ENCODE peak calls at places on chromosomes 1 and 21, in five cellular contexts. A is Karpas-422; S is right cardiac atrium; J is CD8-positive, alpha-beta memory T cell; T is left lung. O is an unnamed sample.

GRCh38 chr1:165641276-165641987 is 10.4 kb downstream of the MGST3 start:
- DNase-seq in A (no peak), S (no peak), J (no peak), T (no peak), O (no peak)

GRCh38 chr1:155182052-155182550 is 8.5 kb downstream of the TRIM46 start:
- DNase-seq in A (no peak), S (no peak), J (no peak), T (peak; percentile 32), O (no peak)

GRCh38 chr1:245330951-245331350 is 176.2 kb downstream of the KIF26B start:
- DNase-seq in A (no peak), S (no peak), J (no peak), T (no peak), O (no peak)

GRCh38 chr1:66571789-66572188 is 37.8 kb downstream of the SGIP1 start:
- DNase-seq in A (no peak), S (no peak), J (no peak), T (no peak), O (no peak)

GRCh38 chr1:94608142-94608851 is 66.7 kb upstream of the F3 start:
- DNase-seq in A (no peak), S (no peak), J (no peak), T (no peak), O (no peak)

GRCh38 chr1:27145934-27146354 is 9.0 kb downstream of the SLC9A1 start:
- DNase-seq in A (no peak), S (no peak), J (no peak), T (no peak), O (peak; percentile 73)

GRCh38 chr1:162230096-162230495 is 146.6 kb downstream of the SPATA46 start:
- DNase-seq in A (no peak), S (peak; percentile 58), J (no peak), T (no peak), O (no peak)

GRCh38 chr1:56139786-56140185 is 439.6 kb downstream of the PLPP3 start:
- DNase-seq in A (no peak), S (no peak), J (no peak), T (no peak), O (no peak)

GRCh38 chr21:25891596-25891995 is 156.8 kb downstream of the GABPA start:
- DNase-seq in A (no peak), S (no peak), J (no peak), T (no peak), O (no peak)

GRCh38 chr1:88683516-88683847 is 591 bp upstream of the PKN2 start:
- DNase-seq in A (peak; percentile 73), S (peak; percentile 78), J (no peak), T (peak; percentile 51), O (no peak)

GRCh38 chr1:206471415-206471801 is 1.1 kb downstream of the IKBKE start:
- DNase-seq in A (no peak), S (no peak), J (no peak), T (no peak), O (no peak)

GRCh38 chr1:240706150-240706904 is 94.4 kb upstream of the GREM2 start:
- DNase-seq in A (no peak), S (no peak), J (no peak), T (no peak), O (no peak)

GRCh38 chr1:4587721-4588120 is 66.7 kb upstream of the AJAP1 start:
- DNase-seq in A (no peak), S (no peak), J (no peak), T (no peak), O (no peak)

GRCh38 chr21:16116798-16117197 is 387.0 kb downstream of the USP25 start:
- DNase-seq in A (no peak), S (no peak), J (no peak), T (no peak), O (no peak)

GRCh38 chr1:117609471-117609911 is 3.6 kb downstream of the TENT5C start:
- DNase-seq in A (no peak), S (peak; percentile 85), J (no peak), T (no peak), O (no peak)

DNA sequence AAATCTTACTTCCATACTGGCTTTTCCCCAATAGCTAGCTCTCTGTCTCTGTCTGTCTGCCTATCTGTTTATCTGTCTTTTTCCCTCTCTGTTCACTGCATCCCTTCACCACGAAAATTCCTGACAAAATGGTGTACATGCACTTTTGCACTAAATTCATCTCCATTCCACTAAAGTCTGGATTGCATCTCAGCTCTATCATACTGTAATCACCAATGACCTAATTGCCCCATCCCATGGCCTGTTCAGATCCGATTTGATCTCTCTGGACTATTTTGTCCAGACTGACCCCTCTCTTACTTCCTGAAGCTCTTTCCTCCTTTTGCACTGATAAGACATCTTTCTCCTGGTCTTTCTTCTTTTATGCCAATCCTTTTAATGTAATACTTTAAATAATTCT is 112.5 kb upstream of the USH2A start:
- DNase-seq in A (no peak), S (no peak), J (no peak), T (no peak), O (no peak)
- H3K27ac ChIP-seq in A (no peak overlapping the region), S (no peak overlapping the region), J (no peak overlapping the region), T (no peak overlapping the region), O (no peak overlapping the region)

DNA sequence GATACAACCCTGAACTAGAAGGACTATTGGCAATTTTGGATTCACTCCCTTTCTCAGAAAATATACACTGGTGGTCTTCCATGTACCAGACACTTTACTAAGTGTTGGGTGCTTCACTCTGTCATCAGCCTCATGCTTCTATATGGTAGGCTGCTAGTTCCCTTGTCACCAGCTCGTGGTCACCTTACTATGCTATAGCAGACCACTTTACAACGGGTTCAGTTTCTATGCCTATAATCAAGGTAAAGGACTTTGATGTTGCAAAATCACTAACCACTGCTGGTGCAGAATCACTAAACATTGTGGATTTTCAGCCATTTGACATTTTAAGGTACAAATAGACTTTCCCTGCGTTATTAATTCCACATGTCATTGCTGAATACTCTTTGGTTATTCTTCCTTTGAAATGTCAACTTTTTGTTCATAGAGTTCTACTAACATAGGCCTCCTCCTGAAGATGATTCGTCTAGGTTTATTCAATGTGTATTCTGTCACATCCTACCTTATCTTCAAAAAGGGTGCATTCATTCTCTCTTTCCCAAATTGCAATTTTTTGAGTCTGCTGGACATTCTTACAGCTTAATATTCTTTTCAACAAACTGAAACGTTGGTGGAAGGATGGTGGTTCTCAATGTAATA is 78.3 kb downstream of the LRRC8C start:
- DNase-seq in A (no peak), S (no peak), J (no peak), T (no peak), O (no peak)
- H3K27ac ChIP-seq in A (no peak overlapping the region), S (no peak overlapping the region), J (no peak overlapping the region), T (no peak overlapping the region), O (no peak overlapping the region)

DNA sequence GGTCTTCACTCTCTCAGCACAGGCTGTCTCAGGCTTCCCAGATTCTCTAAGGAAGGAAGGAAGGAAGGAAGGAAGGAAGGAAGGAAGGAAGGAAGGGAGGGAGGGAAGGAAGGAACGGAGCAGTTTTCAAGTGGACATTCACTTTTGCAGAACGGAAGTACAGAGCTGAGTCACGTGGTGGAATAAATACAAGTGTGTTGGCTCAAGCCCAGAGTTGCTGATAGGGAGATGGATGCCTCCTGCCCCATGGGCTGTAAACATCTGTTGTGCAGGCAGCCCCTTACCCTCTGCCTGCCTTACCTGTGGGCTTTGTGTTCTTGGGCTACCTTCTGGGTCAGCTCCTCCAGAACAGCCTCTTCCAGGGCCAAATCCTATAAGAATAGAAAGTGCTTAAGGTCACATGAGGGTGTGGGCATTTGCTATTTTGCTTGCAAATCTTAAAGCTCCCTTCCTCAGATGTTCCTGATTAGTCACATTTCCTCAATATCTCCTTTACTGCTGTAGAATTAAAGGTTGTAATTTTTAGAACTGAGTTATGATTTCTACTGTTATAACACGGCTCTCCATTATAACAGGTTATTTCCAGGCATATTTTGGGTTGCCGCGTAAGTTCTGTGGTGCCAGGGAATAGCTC is 121.7 kb downstream of the SMYD2 start:
- DNase-seq in A (no peak), S (no peak), J (no peak), T (no peak), O (no peak)
- H3K27ac ChIP-seq in A (no peak overlapping the region), S (no peak overlapping the region), J (no peak overlapping the region), T (no peak overlapping the region), O (no peak overlapping the region)

DNA sequence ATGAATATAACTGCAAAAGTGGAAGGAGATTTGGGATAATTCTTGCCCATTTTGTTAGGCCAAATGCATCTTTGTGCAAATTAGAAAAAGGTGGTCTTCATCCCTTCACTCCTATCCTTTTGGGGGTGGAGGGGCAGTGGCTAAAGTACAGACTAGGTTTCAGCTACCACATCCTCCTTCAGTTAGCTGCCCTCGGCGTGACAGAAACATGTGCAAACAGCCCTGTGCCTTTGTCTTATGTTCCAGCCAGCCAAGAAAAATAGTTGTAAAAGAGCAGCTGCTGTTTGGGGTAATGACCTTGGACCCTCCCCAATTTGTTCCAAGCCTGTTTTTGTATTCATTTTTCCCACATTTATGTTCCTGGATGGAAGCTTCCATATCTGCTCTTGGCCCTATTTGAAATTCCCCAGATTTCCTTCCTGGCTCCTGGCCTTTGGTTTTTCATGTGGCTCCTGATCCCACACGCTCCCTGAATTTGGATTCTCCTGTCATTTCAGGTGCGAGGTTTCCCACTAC is 8.3 kb upstream of the LGALS8 start:
- DNase-seq in A (no peak), S (no peak), J (no peak), T (no peak), O (no peak)
- H3K27ac ChIP-seq in A (no peak overlapping the region), S (no peak overlapping the region), J (no peak overlapping the region), T (no peak overlapping the region), O (peak overlapping the region; percentile 93)

GRCh38 chr1:109926662-109927300 is 16.1 kb downstream of the CSF1 start:
- DNase-seq in A (no peak), S (no peak), J (no peak), T (no peak), O (no peak)
- H3K27ac ChIP-seq in A (no peak overlapping the region), S (peak overlapping the region; percentile 65), J (no peak overlapping the region), T (no peak overlapping the region), O (peak overlapping the region; percentile 2)

GRCh38 chr1:166703726-166704220 is 135.5 kb upstream of the POGK start:
- DNase-seq in A (no peak), S (no peak), J (no peak), T (no peak), O (no peak)

GRCh38 chr1:166703141-166703540 is 136.1 kb upstream of the POGK start:
- DNase-seq in A (no peak), S (peak; percentile 17), J (no peak), T (no peak), O (no peak)

GRCh38 chr1:166700696-166701095 is 138.6 kb upstream of the POGK start:
- DNase-seq in A (no peak), S (no peak), J (no peak), T (no peak), O (no peak)

GRCh38 chr1:166699613-166700012 is 139.7 kb upstream of the POGK start:
- DNase-seq in A (no peak), S (no peak), J (no peak), T (no peak), O (no peak)

DNA sequence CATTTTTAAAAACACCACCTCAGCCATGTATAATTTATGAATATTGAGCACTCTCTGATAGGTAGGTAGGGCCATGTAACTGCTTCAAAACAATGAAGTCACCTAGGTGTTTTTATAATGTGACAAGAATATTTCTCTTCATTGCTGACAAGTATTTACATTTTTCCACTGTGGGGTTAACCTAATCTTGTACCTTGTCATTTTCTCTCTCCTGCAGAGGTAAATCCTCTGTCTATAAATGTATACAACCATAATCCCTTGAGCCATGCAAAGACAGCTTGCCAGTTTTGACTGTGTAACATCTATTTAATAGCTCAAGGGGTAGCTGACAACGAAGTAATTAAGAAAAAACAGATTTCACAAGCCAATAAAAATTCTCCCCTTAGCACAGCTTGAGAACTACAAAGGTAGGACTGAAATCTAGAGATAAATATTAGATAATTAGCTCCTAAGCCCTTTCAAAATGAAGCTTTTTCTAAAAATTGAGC is 137.6 kb upstream of the POGK start:
- DNase-seq in A (no peak), S (no peak), J (no peak), T (no peak), O (no peak)
- H3K27ac ChIP-seq in A (no peak overlapping the region), S (no peak overlapping the region), J (no peak overlapping the region), T (no peak overlapping the region), O (no peak overlapping the region)